ENCODE peak calls at places on chromosomes 4 and X, in four cellular contexts. One of them, this sample, is unnamed.

GRCh38 chr4:88697588-88698329 is at the start of gene NAP1L5:
- DNase-seq in PC-9: peak
- DNase-seq in neural progenitor cell: peak
- DNase-seq in fibroblast of lung: peak
- DNase-seq in this sample: peak

GRCh38 chr4:69800599-69800998 is 40.2 kb upstream of the SULT1B1 start:
- DNase-seq in PC-9: no peak
- DNase-seq in neural progenitor cell: no peak
- DNase-seq in fibroblast of lung: no peak
- DNase-seq in this sample: peak

GRCh38 chrX:7215842-7216241 is 67.9 kb upstream of the PUDP start:
- DNase-seq in PC-9: no peak
- DNase-seq in neural progenitor cell: no peak
- DNase-seq in fibroblast of lung: no peak
- DNase-seq in this sample: no peak

GRCh38 chr4:110508827-110509446 is 33.0 kb downstream of the ENPEP start:
- DNase-seq in PC-9: no peak
- DNase-seq in neural progenitor cell: peak
- DNase-seq in fibroblast of lung: peak
- DNase-seq in this sample: peak

GRCh38 chr4:147843162-147843561 is 111.3 kb downstream of the ARHGAP10 start:
- DNase-seq in PC-9: no peak
- DNase-seq in neural progenitor cell: no peak
- DNase-seq in fibroblast of lung: no peak
- DNase-seq in this sample: no peak

GRCh38 chr4:91448668-91449330 is 855.0 kb upstream of the GRID2 start:
- DNase-seq in PC-9: no peak
- DNase-seq in neural progenitor cell: no peak
- DNase-seq in fibroblast of lung: peak
- DNase-seq in this sample: peak

GRCh38 chr4:155891058-155891457 is 12.4 kb upstream of the TDO2 start:
- DNase-seq in PC-9: no peak
- DNase-seq in neural progenitor cell: no peak
- DNase-seq in fibroblast of lung: no peak
- DNase-seq in this sample: no peak

GRCh38 chr4:178185517-178185916 is 743.3 kb upstream of the AGA start:
- DNase-seq in PC-9: no peak
- DNase-seq in neural progenitor cell: no peak
- DNase-seq in fibroblast of lung: no peak
- DNase-seq in this sample: no peak

GRCh38 chr4:64174247-64174882 is 234.9 kb downstream of the TECRL start:
- DNase-seq in PC-9: no peak
- DNase-seq in neural progenitor cell: no peak
- DNase-seq in fibroblast of lung: no peak
- DNase-seq in this sample: no peak

GRCh38 chr4:31045724-31046318 is 325.7 kb downstream of the PCDH7 start:
- DNase-seq in PC-9: peak
- DNase-seq in neural progenitor cell: no peak
- DNase-seq in fibroblast of lung: peak
- DNase-seq in this sample: peak

GRCh38 chrX:132924426-132924825 is 34.0 kb downstream of the HS6ST2 start:
- DNase-seq in PC-9: no peak
- DNase-seq in neural progenitor cell: peak
- DNase-seq in fibroblast of lung: no peak
- DNase-seq in this sample: no peak

GRCh38 chr4:71355045-71355444 is 16.2 kb downstream of the SLC4A4 start:
- DNase-seq in PC-9: no peak
- DNase-seq in neural progenitor cell: no peak
- DNase-seq in fibroblast of lung: no peak
- DNase-seq in this sample: no peak

GRCh38 chrX:134999469-134999868 is 8.7 kb downstream of the SMIM10 start:
- DNase-seq in PC-9: no peak
- DNase-seq in neural progenitor cell: peak
- DNase-seq in fibroblast of lung: peak
- DNase-seq in this sample: peak

GRCh38 chr4:121989715-121990114 is 37.9 kb upstream of the TRPC3 start:
- DNase-seq in PC-9: peak
- DNase-seq in neural progenitor cell: peak
- DNase-seq in fibroblast of lung: peak
- DNase-seq in this sample: no peak

GRCh38 chr4:36280555-36280954 is 861 bp upstream of the DTHD1 start:
- DNase-seq in PC-9: no peak
- DNase-seq in neural progenitor cell: peak
- DNase-seq in fibroblast of lung: no peak
- DNase-seq in this sample: peak

GRCh38 chr4:174209296-174209695 is 74.2 kb downstream of the FBXO8 start:
- DNase-seq in PC-9: no peak
- DNase-seq in neural progenitor cell: no peak
- DNase-seq in fibroblast of lung: no peak
- DNase-seq in this sample: no peak

GRCh38 chrX:96689951-96690350 is 5.3 kb downstream of the DIAPH2 start:
- DNase-seq in PC-9: no peak
- DNase-seq in neural progenitor cell: no peak
- DNase-seq in fibroblast of lung: peak
- DNase-seq in this sample: no peak

GRCh38 chr4:10455133-10455532 is 2.1 kb downstream of the ZNF518B start:
- DNase-seq in PC-9: no peak
- DNase-seq in neural progenitor cell: no peak
- DNase-seq in fibroblast of lung: no peak
- DNase-seq in this sample: no peak

GRCh38 chr4:80197132-80197573 is at the start of gene PRDM8:
- DNase-seq in PC-9: no peak
- DNase-seq in neural progenitor cell: peak
- DNase-seq in fibroblast of lung: no peak
- DNase-seq in this sample: no peak

GRCh38 chr4:183322326-183322725 is at the start of gene CLDN24:
- DNase-seq in PC-9: no peak
- DNase-seq in neural progenitor cell: no peak
- DNase-seq in fibroblast of lung: no peak
- DNase-seq in this sample: no peak

GRCh38 chr4:10593130-10593529 is 91.4 kb downstream of the CLNK start:
- DNase-seq in PC-9: no peak
- DNase-seq in neural progenitor cell: peak
- DNase-seq in fibroblast of lung: no peak
- DNase-seq in this sample: no peak

GRCh38 chr4:3783691-3784306 is 17.6 kb downstream of the ADRA2C start:
- DNase-seq in PC-9: peak
- DNase-seq in neural progenitor cell: peak
- DNase-seq in fibroblast of lung: no peak
- DNase-seq in this sample: no peak

GRCh38 chrX:131792356-131792749 is 230.7 kb upstream of the STK26 start:
- DNase-seq in PC-9: no peak
- DNase-seq in neural progenitor cell: no peak
- DNase-seq in fibroblast of lung: no peak
- DNase-seq in this sample: peak

GRCh38 chr4:6909113-6909969 is at the start of gene TBC1D14:
- DNase-seq in PC-9: peak
- DNase-seq in neural progenitor cell: peak
- DNase-seq in fibroblast of lung: peak
- DNase-seq in this sample: peak

GRCh38 chr4:6909970-6910339 is 329 bp downstream of the TBC1D14 start:
- DNase-seq in PC-9: no peak
- DNase-seq in neural progenitor cell: peak
- DNase-seq in fibroblast of lung: no peak
- DNase-seq in this sample: no peak

GRCh38 chr4:6910340-6910959 is 824 bp downstream of the TBC1D14 start:
- DNase-seq in PC-9: no peak
- DNase-seq in neural progenitor cell: peak
- DNase-seq in fibroblast of lung: no peak
- DNase-seq in this sample: no peak

GRCh38 chr4:6907658-6908191 is 1.9 kb upstream of the TBC1D14 start:
- DNase-seq in PC-9: peak
- DNase-seq in neural progenitor cell: peak
- DNase-seq in fibroblast of lung: peak
- DNase-seq in this sample: no peak

GRCh38 chr4:6908397-6909112 is 1.1 kb upstream of the TBC1D14 start:
- DNase-seq in PC-9: no peak
- DNase-seq in neural progenitor cell: no peak
- DNase-seq in fibroblast of lung: no peak
- DNase-seq in this sample: no peak
- TF ChIP-seq EZH2 in PC-9: no peak
- TF ChIP-seq EZH2 in neural progenitor cell: no peak
- TF ChIP-seq EZH2 in fibroblast of lung: no peak
- TF ChIP-seq EZH2 in this sample: no peak

GRCh38 chrX:20181563-20182329 is 40.1 kb upstream of the EIF1AX start:
- DNase-seq in PC-9: no peak
- DNase-seq in neural progenitor cell: no peak
- DNase-seq in fibroblast of lung: no peak
- DNase-seq in this sample: no peak
- TF ChIP-seq EZH2 in PC-9: no peak
- TF ChIP-seq EZH2 in neural progenitor cell: no peak
- TF ChIP-seq EZH2 in fibroblast of lung: no peak
- TF ChIP-seq EZH2 in this sample: no peak

GRCh38 chr4:1172228-1172851 is at the start of gene SPON2:
- DNase-seq in PC-9: peak
- DNase-seq in neural progenitor cell: peak
- DNase-seq in fibroblast of lung: peak
- DNase-seq in this sample: no peak
- TF ChIP-seq EZH2 in PC-9: no peak
- TF ChIP-seq EZH2 in neural progenitor cell: peak
- TF ChIP-seq EZH2 in fibroblast of lung: no peak
- TF ChIP-seq EZH2 in this sample: peak

DNA sequence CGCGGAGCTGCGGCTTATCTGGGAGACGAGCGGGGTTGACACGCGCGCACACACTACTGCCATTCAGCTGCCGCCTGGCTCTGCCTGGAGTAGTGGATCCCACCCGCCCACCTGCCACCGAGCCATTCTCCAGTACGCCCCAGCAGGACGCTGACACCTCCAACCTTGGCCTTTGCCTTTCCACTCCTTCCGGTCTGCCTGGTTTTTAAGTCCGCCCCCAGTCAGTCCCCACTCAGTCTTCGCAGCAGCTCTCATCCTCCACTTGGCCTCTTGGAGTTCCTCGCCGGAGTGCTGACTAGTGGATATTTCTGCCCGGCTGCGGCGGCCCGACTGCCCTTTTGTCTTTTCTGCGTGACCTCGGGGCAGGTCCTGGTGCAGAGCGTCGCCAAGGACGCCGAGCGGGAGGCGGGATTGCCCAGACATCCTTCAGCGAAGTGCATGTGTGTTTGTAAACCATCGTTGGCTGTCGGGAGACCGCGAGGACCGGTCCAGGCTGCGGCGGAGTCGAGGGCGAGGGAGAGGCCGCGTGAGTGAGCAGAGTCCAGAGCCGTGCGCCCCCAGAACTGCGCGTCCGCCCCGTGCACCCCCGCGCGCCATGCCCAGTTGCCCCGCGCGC is 1.1 kb downstream of the SLIT2 start:
- DNase-seq in PC-9: peak
- DNase-seq in neural progenitor cell: peak
- DNase-seq in fibroblast of lung: peak
- DNase-seq in this sample: no peak
- TF ChIP-seq EZH2 in PC-9: no peak
- TF ChIP-seq EZH2 in neural progenitor cell: peak
- TF ChIP-seq EZH2 in fibroblast of lung: no peak
- TF ChIP-seq EZH2 in this sample: peak

DNA sequence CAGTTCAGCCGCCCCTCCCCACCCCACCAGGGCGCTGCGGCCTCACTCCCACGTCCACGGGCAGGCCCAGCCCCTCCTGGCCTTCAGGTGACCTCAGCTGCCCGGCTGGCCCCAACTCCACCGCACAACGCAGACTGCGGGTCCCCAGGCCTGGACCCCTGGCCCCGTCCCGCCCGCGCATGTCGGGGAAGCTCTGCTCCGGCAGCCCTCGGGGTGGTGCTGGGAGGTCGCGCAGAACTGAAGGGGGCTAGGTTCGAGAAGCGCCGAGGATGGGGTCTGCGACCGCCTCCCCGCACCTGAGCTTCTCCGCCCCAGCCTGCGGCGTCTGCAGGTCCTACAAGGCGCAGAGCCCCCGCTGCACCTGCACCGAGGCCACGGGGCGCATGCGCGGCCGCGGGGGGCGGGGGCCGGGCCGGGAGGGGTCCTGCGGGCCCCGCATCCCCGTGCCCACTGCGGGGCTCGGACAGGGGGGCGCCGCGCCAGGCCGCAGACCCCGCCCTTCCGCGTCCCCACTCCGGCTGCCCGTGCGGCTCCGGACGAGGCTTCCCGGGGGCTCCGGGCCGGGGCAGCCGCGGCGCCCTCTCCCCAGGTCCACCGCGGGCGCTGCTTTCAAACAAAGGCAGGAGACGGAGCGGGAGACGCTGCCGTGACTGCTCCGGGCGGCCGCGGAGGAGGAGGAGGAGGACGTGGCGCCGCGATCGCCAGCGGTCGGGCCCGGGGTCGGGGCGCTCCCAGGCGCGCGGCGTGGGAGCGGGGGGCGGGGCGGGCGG is 678 bp upstream of the NAT8L start:
- DNase-seq in PC-9: no peak
- DNase-seq in neural progenitor cell: peak
- DNase-seq in fibroblast of lung: no peak
- DNase-seq in this sample: no peak
- TF ChIP-seq EZH2 in PC-9: no peak
- TF ChIP-seq EZH2 in neural progenitor cell: peak
- TF ChIP-seq EZH2 in fibroblast of lung: peak
- TF ChIP-seq EZH2 in this sample: no peak

GRCh38 chr4:144645621-144646522 is at the start of gene HHIP:
- DNase-seq in PC-9: no peak
- DNase-seq in neural progenitor cell: peak
- DNase-seq in fibroblast of lung: peak
- DNase-seq in this sample: peak

GRCh38 chr4:144646523-144647094 is 653 bp downstream of the HHIP start:
- DNase-seq in PC-9: no peak
- DNase-seq in neural progenitor cell: peak
- DNase-seq in fibroblast of lung: no peak
- DNase-seq in this sample: peak

GRCh38 chr4:144648042-144648441 is 2.1 kb downstream of the HHIP start:
- DNase-seq in PC-9: no peak
- DNase-seq in neural progenitor cell: peak
- DNase-seq in fibroblast of lung: no peak
- DNase-seq in this sample: no peak

GRCh38 chr4:144645102-144645469 is 870 bp upstream of the HHIP start:
- DNase-seq in PC-9: no peak
- DNase-seq in neural progenitor cell: peak
- DNase-seq in fibroblast of lung: no peak
- DNase-seq in this sample: no peak

GRCh38 chr4:144647095-144647959 is 1.4 kb downstream of the HHIP start:
- DNase-seq in PC-9: no peak
- DNase-seq in neural progenitor cell: peak
- DNase-seq in fibroblast of lung: peak
- DNase-seq in this sample: no peak
- TF ChIP-seq EZH2 in PC-9: no peak
- TF ChIP-seq EZH2 in neural progenitor cell: peak
- TF ChIP-seq EZH2 in fibroblast of lung: no peak
- TF ChIP-seq EZH2 in this sample: no peak

This sample was measured in mammary epithelial cell.